ENCODE peak calls at places on chromosomes 11 and 22, in four cellular contexts. One of them, this sample, is unnamed.
A peak's percentile ranks its signal among the peaks of the same experiment; 100 is the strongest.

GRCh38 chr11:57349491-57350274 is 11.5 kb downstream of the P2RX3 start:
- DNase-seq in NB4: peak; percentile 63
- DNase-seq in prostate gland: peak; percentile 23
- DNase-seq in mesothelial cell of epicardium: peak; percentile 58
- DNase-seq in this sample: peak; percentile 60

GRCh38 chr11:103529217-103529684 is 420.0 kb downstream of the DYNC2H1 start:
- DNase-seq in NB4: no peak
- DNase-seq in prostate gland: no peak
- DNase-seq in mesothelial cell of epicardium: no peak
- DNase-seq in this sample: peak; percentile 58

GRCh38 chr11:16881074-16881709 is 133.0 kb downstream of the PLEKHA7 start:
- DNase-seq in NB4: peak; percentile 4
- DNase-seq in prostate gland: peak; percentile 83
- DNase-seq in mesothelial cell of epicardium: no peak
- DNase-seq in this sample: peak; percentile 34

GRCh38 chr11:9914064-9914463 is 250.2 kb downstream of the SWAP70 start:
- DNase-seq in NB4: no peak
- DNase-seq in prostate gland: no peak
- DNase-seq in mesothelial cell of epicardium: no peak
- DNase-seq in this sample: no peak

GRCh38 chr11:1406571-1407485 is 17.1 kb downstream of the BRSK2 start:
- DNase-seq in NB4: no peak
- DNase-seq in prostate gland: no peak
- DNase-seq in mesothelial cell of epicardium: no peak
- DNase-seq in this sample: no peak

GRCh38 chr11:45773271-45774022 is 31.5 kb upstream of the SLC35C1 start:
- DNase-seq in NB4: no peak
- DNase-seq in prostate gland: no peak
- DNase-seq in mesothelial cell of epicardium: no peak
- DNase-seq in this sample: no peak

GRCh38 chr11:60348116-60348515 is 21.1 kb downstream of the MS4A6E start:
- DNase-seq in NB4: no peak
- DNase-seq in prostate gland: no peak
- DNase-seq in mesothelial cell of epicardium: no peak
- DNase-seq in this sample: no peak

GRCh38 chr11:82890941-82891340 is 9.3 kb downstream of the PRCP start:
- DNase-seq in NB4: peak; percentile 51
- DNase-seq in prostate gland: no peak
- DNase-seq in mesothelial cell of epicardium: no peak
- DNase-seq in this sample: no peak

GRCh38 chr11:17563248-17563647 is 16.2 kb downstream of the OTOG start:
- DNase-seq in NB4: peak; percentile 52
- DNase-seq in prostate gland: no peak
- DNase-seq in mesothelial cell of epicardium: no peak
- DNase-seq in this sample: no peak

GRCh38 chr22:36366291-36366708 is 21.5 kb downstream of the MYH9 start:
- DNase-seq in NB4: peak; percentile 12
- DNase-seq in prostate gland: no peak
- DNase-seq in mesothelial cell of epicardium: no peak
- DNase-seq in this sample: no peak

GRCh38 chr22:17785185-17786184 is 11.2 kb upstream of the BID start:
- DNase-seq in NB4: peak; percentile 65
- DNase-seq in prostate gland: peak; percentile 34
- DNase-seq in mesothelial cell of epicardium: no peak
- DNase-seq in this sample: peak; percentile 50

GRCh38 chr11:120248551-120249278 is 8.8 kb downstream of the POU2F3 start:
- DNase-seq in NB4: peak; percentile 71
- DNase-seq in prostate gland: no peak
- DNase-seq in mesothelial cell of epicardium: no peak
- DNase-seq in this sample: peak; percentile 43

GRCh38 chr11:12509371-12509770 is 132.0 kb downstream of the PARVA start:
- DNase-seq in NB4: no peak
- DNase-seq in prostate gland: no peak
- DNase-seq in mesothelial cell of epicardium: no peak
- DNase-seq in this sample: no peak

GRCh38 chr22:46578824-46579561 is 41.2 kb upstream of the GRAMD4 start:
- DNase-seq in NB4: peak; percentile 34
- DNase-seq in prostate gland: no peak
- DNase-seq in mesothelial cell of epicardium: no peak
- DNase-seq in this sample: no peak

GRCh38 chr11:3121931-3122774 is 43.0 kb downstream of the OSBPL5 start:
- DNase-seq in NB4: no peak
- DNase-seq in prostate gland: no peak
- DNase-seq in mesothelial cell of epicardium: peak; percentile 16
- DNase-seq in this sample: no peak

GRCh38 chr11:119108151-119108856 is 1.2 kb downstream of the C2CD2L start:
- DNase-seq in NB4: peak; percentile 85
- DNase-seq in prostate gland: peak; percentile 43
- DNase-seq in mesothelial cell of epicardium: no peak
- DNase-seq in this sample: peak; percentile 63

GRCh38 chr22:32632650-32633049 is 158.0 kb downstream of the FBXO7 start:
- DNase-seq in NB4: no peak
- DNase-seq in prostate gland: no peak
- DNase-seq in mesothelial cell of epicardium: no peak
- DNase-seq in this sample: no peak

GRCh38 chr11:132395434-132395833 is 1025.0 kb downstream of the NTM start:
- DNase-seq in NB4: no peak
- DNase-seq in prostate gland: no peak
- DNase-seq in mesothelial cell of epicardium: no peak
- DNase-seq in this sample: no peak

GRCh38 chr11:96763244-96763643 is 373.4 kb downstream of the JRKL start:
- DNase-seq in NB4: no peak
- DNase-seq in prostate gland: no peak
- DNase-seq in mesothelial cell of epicardium: no peak
- DNase-seq in this sample: no peak

GRCh38 chr22:36425977-36426523 is 38.3 kb upstream of the MYH9 start:
- DNase-seq in NB4: peak; percentile 76
- DNase-seq in prostate gland: no peak
- DNase-seq in mesothelial cell of epicardium: no peak
- DNase-seq in this sample: no peak

GRCh38 chr22:17780741-17781318 is 6.6 kb upstream of the BID start:
- DNase-seq in NB4: no peak
- DNase-seq in prostate gland: no peak
- DNase-seq in mesothelial cell of epicardium: no peak
- DNase-seq in this sample: no peak

GRCh38 chr22:44625421-44625760 is 76.6 kb upstream of the PRR5 start:
- DNase-seq in NB4: no peak
- DNase-seq in prostate gland: no peak
- DNase-seq in mesothelial cell of epicardium: no peak
- DNase-seq in this sample: no peak

GRCh38 chr22:44624689-44625420 is 77.1 kb upstream of the PRR5 start:
- DNase-seq in NB4: no peak
- DNase-seq in prostate gland: no peak
- DNase-seq in mesothelial cell of epicardium: no peak
- DNase-seq in this sample: no peak

GRCh38 chr22:44622147-44622427 is 79.9 kb upstream of the PRR5 start:
- DNase-seq in NB4: no peak
- DNase-seq in prostate gland: no peak
- DNase-seq in mesothelial cell of epicardium: no peak
- DNase-seq in this sample: no peak

GRCh38 chr22:44622685-44623084 is 79.3 kb upstream of the PRR5 start:
- DNase-seq in NB4: no peak
- DNase-seq in prostate gland: no peak
- DNase-seq in mesothelial cell of epicardium: no peak
- DNase-seq in this sample: no peak

DNA sequence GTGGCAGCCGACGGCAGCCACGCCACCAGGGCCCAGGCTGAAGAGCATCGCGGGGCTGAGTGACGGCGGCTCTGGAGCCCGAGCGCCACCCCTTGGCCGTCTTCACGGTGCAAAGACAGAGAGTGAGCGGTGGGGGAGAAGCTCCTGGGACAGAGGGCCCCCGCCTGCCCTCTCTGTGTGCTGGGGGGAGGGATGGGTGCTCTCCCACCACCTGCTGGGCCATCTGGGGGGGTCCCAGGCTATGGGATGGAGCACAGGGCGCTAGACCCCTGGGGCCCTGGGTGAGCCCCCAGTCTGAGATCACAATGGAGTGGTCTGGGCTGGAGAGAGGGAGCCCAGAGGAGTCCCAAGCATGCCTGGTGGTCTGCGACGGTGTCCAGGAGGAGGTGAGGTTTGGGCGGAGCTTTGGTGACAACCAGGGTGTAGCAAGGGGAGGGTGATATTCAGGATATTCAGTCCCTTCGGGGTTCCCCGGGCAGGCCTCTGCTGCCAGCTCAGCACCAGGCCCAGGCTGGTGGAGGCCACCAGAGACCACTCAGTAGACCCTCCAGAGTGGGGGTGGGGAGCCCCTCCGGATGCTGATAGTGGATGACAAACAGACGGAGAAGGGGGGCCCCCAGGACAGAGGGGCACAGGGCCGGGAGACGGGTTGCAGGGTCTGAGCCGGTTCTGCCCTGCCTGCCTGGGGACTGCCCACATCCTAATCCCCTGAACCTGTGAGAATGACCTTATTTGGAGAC is 78.1 kb upstream of the PRR5 start:
- DNase-seq in NB4: peak; percentile 69
- DNase-seq in prostate gland: no peak
- DNase-seq in mesothelial cell of epicardium: no peak
- DNase-seq in this sample: peak; percentile 57
- TF ChIP-seq CTCF in NB4: peak; percentile 20
- TF ChIP-seq CTCF in prostate gland: no peak
- TF ChIP-seq CTCF in mesothelial cell of epicardium: peak; percentile 21
- TF ChIP-seq CTCF in this sample: peak; percentile 73

DNA sequence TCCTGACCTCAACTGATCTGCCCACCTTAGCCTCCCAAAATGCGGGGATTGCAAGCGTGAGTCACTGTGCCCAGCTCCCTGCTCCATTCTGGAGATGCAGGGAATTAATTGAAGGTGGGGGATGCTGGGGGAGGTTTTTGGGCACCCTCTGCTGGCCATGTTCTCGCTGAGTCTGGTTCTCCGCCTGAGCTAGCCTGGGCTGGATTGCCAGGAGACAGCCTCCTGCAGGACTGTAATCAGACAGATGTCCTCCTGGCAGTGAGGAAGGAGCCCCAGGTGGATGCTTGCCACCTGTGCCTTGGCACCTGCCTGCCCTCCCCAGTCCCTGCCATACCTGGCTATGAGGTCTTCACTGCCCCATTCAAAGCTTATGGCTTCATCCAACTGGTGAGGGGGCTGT is 5.4 kb downstream of the MTFP1 start:
- DNase-seq in NB4: no peak
- DNase-seq in prostate gland: no peak
- DNase-seq in mesothelial cell of epicardium: no peak
- DNase-seq in this sample: no peak
- TF ChIP-seq CTCF in NB4: no peak
- TF ChIP-seq CTCF in prostate gland: no peak
- TF ChIP-seq CTCF in mesothelial cell of epicardium: no peak
- TF ChIP-seq CTCF in this sample: peak; percentile 31

GRCh38 chr11:6604081-6604626 is 580 bp downstream of the ILK start:
- DNase-seq in NB4: peak; percentile 86
- DNase-seq in prostate gland: peak; percentile 35
- DNase-seq in mesothelial cell of epicardium: no peak
- DNase-seq in this sample: peak; percentile 51
- TF ChIP-seq CTCF in NB4: peak; percentile 38
- TF ChIP-seq CTCF in prostate gland: no peak
- TF ChIP-seq CTCF in mesothelial cell of epicardium: no peak
- TF ChIP-seq CTCF in this sample: peak; percentile 22

DNA sequence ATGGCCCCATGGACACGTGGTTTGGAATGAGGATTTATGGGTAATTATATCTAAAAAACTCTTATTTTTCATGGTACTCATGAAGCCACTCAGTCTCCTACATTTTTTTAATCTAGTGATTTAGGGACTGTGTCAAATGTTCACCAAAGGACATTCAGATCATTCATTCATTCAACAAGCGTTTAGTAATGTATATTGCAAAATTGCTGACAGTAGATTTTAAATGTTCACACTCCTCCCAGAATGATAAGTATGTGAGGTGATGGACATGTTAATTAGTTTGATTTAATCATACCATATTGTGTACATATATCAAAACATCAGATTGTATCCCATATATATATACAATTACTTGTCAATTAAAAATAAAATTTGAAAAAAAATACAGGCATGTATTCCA is 40.8 kb upstream of the E2F8 start:
- DNase-seq in NB4: no peak
- DNase-seq in prostate gland: no peak
- DNase-seq in mesothelial cell of epicardium: no peak
- DNase-seq in this sample: no peak
- TF ChIP-seq CTCF in NB4: no peak
- TF ChIP-seq CTCF in prostate gland: no peak
- TF ChIP-seq CTCF in mesothelial cell of epicardium: no peak
- TF ChIP-seq CTCF in this sample: no peak